ENCODE peak calls at places on chromosomes 11 and 22, in five cellular contexts. S is CD4-positive, alpha-beta T cell; G is activated CD8-positive, alpha-beta T cell treated with anti-CD3 and anti-CD28 coated beads, Interleukin-2, amount 10 ng/mL, durations not matched to agents 7 days and 5 days; A is DND-41; J is naive thymus-derived CD4-positive, alpha-beta T cell. E is an unnamed sample.

GRCh38 chr11:109734602-109735001 is 312.6 kb downstream of the C11orf87 start:
- ATAC-seq in S (no peak), G (no peak), A (no peak), J (no peak), E (no peak)

GRCh38 chr11:103633819-103634590 is 402.4 kb upstream of the DDI1 start:
- ATAC-seq in S (no peak), G (no peak), A (no peak), J (no peak), E (no peak)

GRCh38 chr11:19931768-19932369 is 219.2 kb downstream of the NAV2 start:
- ATAC-seq in S (no peak), G (no peak), A (no peak), J (no peak), E (no peak)

GRCh38 chr22:22667966-22668880 is 23.8 kb downstream of the GGTLC2 start:
- ATAC-seq in S (no peak), G (no peak), A (no peak), J (no peak), E (no peak)

GRCh38 chr11:110478410-110478809 is 48.7 kb downstream of the FDX1 start:
- ATAC-seq in S (no peak), G (no peak), A (no peak), J (no peak), E (no peak)

GRCh38 chr11:103488579-103488978 is 379.4 kb downstream of the DYNC2H1 start:
- ATAC-seq in S (no peak), G (no peak), A (no peak), J (no peak), E (no peak)

GRCh38 chr11:34960277-34960676 is 43.9 kb downstream of the PDHX start:
- ATAC-seq in S (no peak), G (no peak), A (no peak), J (no peak), E (no peak)

GRCh38 chr11:85673422-85673821 is 8.5 kb upstream of the CREBZF start:
- ATAC-seq in S (no peak), G (peak), A (no peak), J (no peak), E (no peak)

GRCh38 chr11:114295676-114296081 is 520 bp upstream of the NNMT start:
- ATAC-seq in S (no peak), G (no peak), A (no peak), J (no peak), E (no peak)

GRCh38 chr11:130882138-130882551 is 34.1 kb downstream of the SNX19 start:
- ATAC-seq in S (no peak), G (no peak), A (no peak), J (no peak), E (peak)

GRCh38 chr11:19281041-19281440 is 40.3 kb upstream of the E2F8 start:
- ATAC-seq in S (no peak), G (no peak), A (no peak), J (peak), E (no peak)

GRCh38 chr11:46451759-46452158 is 60.2 kb upstream of the CHRM4 start:
- ATAC-seq in S (no peak), G (no peak), A (no peak), J (no peak), E (peak)

GRCh38 chr11:126332221-126332711 is 23.2 kb upstream of the ST3GAL4 start:
- ATAC-seq in S (no peak), G (peak), A (no peak), J (peak), E (no peak)

GRCh38 chr11:111177037-111177988 is 68.2 kb upstream of the POU2AF2 start:
- ATAC-seq in S (no peak), G (no peak), A (no peak), J (peak), E (peak)

GRCh38 chr11:73137942-73138274 is 4.2 kb downstream of the FCHSD2 start:
- ATAC-seq in S (no peak), G (no peak), A (no peak), J (no peak), E (no peak)

GRCh38 chr11:11963842-11964773 is 44.3 kb downstream of the DKK3 start:
- ATAC-seq in S (no peak), G (no peak), A (no peak), J (no peak), E (no peak)

GRCh38 chr22:41681616-41682015 is 7.1 kb downstream of the SNU13 start:
- ATAC-seq in S (peak), G (peak), A (no peak), J (peak), E (peak)

GRCh38 chr11:57459112-57460016 is 964 bp upstream of the RTN4RL2 start:
- ATAC-seq in S (peak), G (peak), A (no peak), J (no peak), E (peak)

GRCh38 chr11:133719532-133720235 is 125.6 kb downstream of the SPATA19 start:
- ATAC-seq in S (no peak), G (no peak), A (no peak), J (no peak), E (no peak)

GRCh38 chr11:61833926-61834277 is 5.8 kb downstream of the FADS2 start:
- ATAC-seq in S (no peak), G (no peak), A (no peak), J (no peak), E (no peak)

GRCh38 chr22:29224859-29225410 is 19.2 kb downstream of the EMID1 start:
- ATAC-seq in S (no peak), G (no peak), A (no peak), J (no peak), E (no peak)

GRCh38 chr11:46640034-46640788 is 22.9 kb downstream of the ATG13 start:
- ATAC-seq in S (no peak), G (no peak), A (no peak), J (no peak), E (no peak)

GRCh38 chr22:35381424-35381772 is 502 bp downstream of the HMOX1 start:
- ATAC-seq in S (peak), G (no peak), A (no peak), J (no peak), E (no peak)

GRCh38 chr11:72838691-72839305 is 24.6 kb downstream of the ATG16L2 start:
- ATAC-seq in S (no peak), G (no peak), A (no peak), J (no peak), E (no peak)

GRCh38 chr11:7341551-7341950 is 89.8 kb downstream of the SYT9 start:
- ATAC-seq in S (no peak), G (no peak), A (no peak), J (no peak), E (no peak)

GRCh38 chr11:58060535-58060934 is 29.8 kb downstream of the OR6Q1 start:
- ATAC-seq in S (no peak), G (no peak), A (no peak), J (no peak), E (no peak)

GRCh38 chr11:47093541-47093940 is 83.1 kb downstream of the ARFGAP2 start:
- ATAC-seq in S (no peak), G (no peak), A (no peak), J (no peak), E (no peak)

GRCh38 chr11:117045956-117046355 is 52.3 kb downstream of the SIK3 start:
- ATAC-seq in S (no peak), G (no peak), A (no peak), J (peak), E (no peak)

GRCh38 chr22:25208743-25209505 is 9.3 kb downstream of the CRYBB3 start:
- ATAC-seq in S (no peak), G (no peak), A (no peak), J (no peak), E (no peak)

GRCh38 chr11:84806354-84806753 is 820.8 kb downstream of the DLG2 start:
- ATAC-seq in S (no peak), G (no peak), A (no peak), J (no peak), E (no peak)

GRCh38 chr22:50144005-50144614 is 26.4 kb upstream of the PANX2 start:
- ATAC-seq in S (no peak), G (no peak), A (no peak), J (no peak), E (no peak)

E was measured in stimulated activated memory B cell treated with anti-CD40 and anti-IgM and Interleukin-4, amounts not matched to agents 10 μg/mL and 1 μg/mL and 100 μg/mL, for 72 hours.